ENCODE peak calls at places on chromosome 16, in four cellular contexts. M, W, P and F are unnamed samples.

GRCh38 chr16:30351586-30352419 is 3.3 kb downstream of the CD2BP2 start:
- DNase-seq in M (peak; percentile 95), W (no peak), P (peak; percentile 93), F (no peak)

GRCh38 chr16:87322360-87322759 is 5.2 kb upstream of the C16orf95 start:
- DNase-seq in M (no peak), W (no peak), P (no peak), F (peak; percentile 25)

GRCh38 chr16:10922328-10923145 is 19.7 kb downstream of the DEXI start:
- DNase-seq in M (peak; percentile 53), W (no peak), P (peak; percentile 88), F (no peak)

GRCh38 chr16:31707743-31708335 is 165.8 kb upstream of the ZNF267 start:
- DNase-seq in M (no peak), W (no peak), P (no peak), F (no peak)

GRCh38 chr16:2284001-2284770 is 16.3 kb upstream of the RNPS1 start:
- DNase-seq in M (no peak), W (no peak), P (no peak), F (no peak)

GRCh38 chr16:75254359-75254837 is 3.0 kb upstream of the BCAR1 start:
- DNase-seq in M (no peak), W (peak; percentile 91), P (peak; percentile 85), F (no peak)

GRCh38 chr16:75486014-75486404 is 9.2 kb downstream of the CHST6 start:
- DNase-seq in M (no peak), W (no peak), P (no peak), F (no peak)

GRCh38 chr16:4344659-4345438 is 6.3 kb downstream of the PAM16 start:
- DNase-seq in M (peak; percentile 50), W (no peak), P (no peak), F (no peak)

GRCh38 chr16:90032664-90033346 is 13.5 kb upstream of the DBNDD1 start:
- DNase-seq in M (no peak), W (no peak), P (no peak), F (no peak)

GRCh38 chr16:76360384-76360783 is 83.2 kb downstream of the CNTNAP4 start:
- DNase-seq in M (no peak), W (no peak), P (no peak), F (no peak)

GRCh38 chr16:86604436-86605220 is 26.3 kb downstream of the FOXL1 start:
- DNase-seq in M (no peak), W (no peak), P (peak; percentile 34), F (no peak)

GRCh38 chr16:20866161-20866772 is 33.9 kb downstream of the DCUN1D3 start:
- DNase-seq in M (peak; percentile 39), W (peak; percentile 76), P (peak; percentile 82), F (peak; percentile 52)

GRCh38 chr16:67014641-67015315 is 14.2 kb upstream of the CBFB start:
- DNase-seq in M (no peak), W (no peak), P (peak; percentile 63), F (no peak)

GRCh38 chr16:66030036-66030435 is 336.5 kb upstream of the CDH5 start:
- DNase-seq in M (no peak), W (no peak), P (no peak), F (no peak)

GRCh38 chr16:69566437-69567030 is 768 bp downstream of the NFAT5 start:
- DNase-seq in M (peak; percentile 54), W (peak; percentile 49), P (peak; percentile 84), F (no peak)

GRCh38 chr16:85625053-85625452 is 11.9 kb downstream of the GSE1 start:
- DNase-seq in M (no peak), W (no peak), P (no peak), F (peak; percentile 79)

GRCh38 chr16:69479806-69480205 is 55.4 kb downstream of the CYB5B start:
- DNase-seq in M (no peak), W (no peak), P (no peak), F (no peak)

GRCh38 chr16:3945751-3946603 is 65.5 kb upstream of the CREBBP start:
- DNase-seq in M (peak; percentile 47), W (peak; percentile 60), P (no peak), F (no peak)

GRCh38 chr16:28292731-28293588 is 635 bp downstream of the SBK1 start:
- DNase-seq in M (peak; percentile 63), W (no peak), P (no peak), F (peak; percentile 70)

GRCh38 chr16:57562066-57562465 is 19.6 kb downstream of the ADGRG5 start:
- DNase-seq in M (no peak), W (no peak), P (no peak), F (no peak)

GRCh38 chr16:20396846-20397467 is 7.6 kb downstream of the PDILT start:
- DNase-seq in M (no peak), W (no peak), P (no peak), F (no peak)

GRCh38 chr16:75238132-75238852 is 13.1 kb downstream of the BCAR1 start:
- DNase-seq in M (peak; percentile 67), W (no peak), P (peak; percentile 96), F (no peak)

GRCh38 chr16:63613701-63614100 is 1508.2 kb downstream of the CDH11 start:
- DNase-seq in M (no peak), W (peak; percentile 41), P (no peak), F (no peak)

GRCh38 chr16:19356024-19356952 is 61.4 kb upstream of the TMC5 start:
- DNase-seq in M (no peak), W (no peak), P (no peak), F (no peak)

GRCh38 chr16:23504453-23505179 is 5.7 kb downstream of the GGA2 start:
- DNase-seq in M (peak; percentile 38), W (peak; percentile 59), P (peak; percentile 82), F (peak; percentile 37)

GRCh38 chr16:75027520-75028300 is 28.9 kb downstream of the ZNRF1 start:
- DNase-seq in M (no peak), W (no peak), P (no peak), F (no peak)

GRCh38 chr16:11056090-11056988 is 112.0 kb downstream of the CLEC16A start:
- DNase-seq in M (no peak), W (no peak), P (no peak), F (no peak)

GRCh38 chr16:70712942-70713341 is 27.1 kb upstream of the MTSS2 start:
- DNase-seq in M (no peak), W (no peak), P (no peak), F (no peak)

GRCh38 chr16:58036943-58037342 is 11.4 kb downstream of the MMP15 start:
- DNase-seq in M (no peak), W (no peak), P (no peak), F (no peak)

GRCh38 chr16:21611546-21612384 is 12.4 kb downstream of the METTL9 start:
- DNase-seq in M (no peak), W (no peak), P (no peak), F (no peak)

DNA sequence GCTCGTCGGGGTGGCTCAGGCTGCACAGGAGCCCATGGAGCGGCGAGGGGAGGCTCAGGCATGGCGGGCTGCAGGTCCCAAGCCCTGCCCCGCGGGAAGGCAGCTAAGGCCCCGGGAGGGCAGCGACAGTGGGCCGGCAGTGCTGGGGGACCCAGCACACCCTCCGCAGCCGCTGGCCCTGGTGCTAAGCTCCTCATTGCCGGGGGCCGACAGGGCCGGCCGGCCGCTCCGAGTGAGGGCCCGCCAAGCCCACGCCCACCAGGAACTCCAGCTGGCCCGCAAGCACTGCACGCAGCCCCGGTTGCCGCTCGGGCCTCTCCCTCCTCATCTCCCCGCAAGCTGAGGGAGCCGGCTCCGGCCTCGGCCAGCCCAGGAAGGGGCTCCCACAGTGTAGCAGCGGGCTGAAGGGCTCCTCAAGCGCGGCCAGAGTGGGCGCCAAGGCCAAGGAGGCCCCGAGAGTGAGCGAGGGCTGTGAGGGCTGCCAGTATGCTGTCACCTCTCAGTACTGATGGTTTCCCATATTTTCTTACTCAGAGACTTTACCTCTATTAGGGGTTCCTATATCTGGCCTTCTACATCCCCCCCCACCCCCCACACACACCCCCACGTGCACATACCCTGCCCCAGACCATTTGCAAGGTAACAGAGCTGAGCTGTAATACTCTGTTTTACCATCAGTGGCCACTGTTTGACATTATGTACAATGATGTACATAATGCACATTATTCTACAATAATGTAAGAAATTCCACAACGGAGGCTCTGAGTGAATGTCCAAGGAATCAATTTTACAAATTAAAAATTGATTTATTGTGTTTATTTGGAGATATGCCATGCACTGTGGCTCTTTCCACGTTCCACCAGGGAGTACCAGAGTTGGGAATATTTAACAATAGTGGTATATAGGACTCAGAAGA is 3.7 kb upstream of the VAT1L start:
- DNase-seq in M (no peak), W (no peak), P (no peak), F (no peak)
- TF ChIP-seq CTCF in M (no peak), W (no peak), P (peak; percentile 9), F (peak; percentile 37)

GRCh38 chr16:72195609-72196008 is 23.7 kb upstream of the PMFBP1 start:
- DNase-seq in M (no peak), W (no peak), P (no peak), F (peak; percentile 70)
- TF ChIP-seq CTCF in M (no peak), W (no peak), P (no peak), F (no peak)

DNA sequence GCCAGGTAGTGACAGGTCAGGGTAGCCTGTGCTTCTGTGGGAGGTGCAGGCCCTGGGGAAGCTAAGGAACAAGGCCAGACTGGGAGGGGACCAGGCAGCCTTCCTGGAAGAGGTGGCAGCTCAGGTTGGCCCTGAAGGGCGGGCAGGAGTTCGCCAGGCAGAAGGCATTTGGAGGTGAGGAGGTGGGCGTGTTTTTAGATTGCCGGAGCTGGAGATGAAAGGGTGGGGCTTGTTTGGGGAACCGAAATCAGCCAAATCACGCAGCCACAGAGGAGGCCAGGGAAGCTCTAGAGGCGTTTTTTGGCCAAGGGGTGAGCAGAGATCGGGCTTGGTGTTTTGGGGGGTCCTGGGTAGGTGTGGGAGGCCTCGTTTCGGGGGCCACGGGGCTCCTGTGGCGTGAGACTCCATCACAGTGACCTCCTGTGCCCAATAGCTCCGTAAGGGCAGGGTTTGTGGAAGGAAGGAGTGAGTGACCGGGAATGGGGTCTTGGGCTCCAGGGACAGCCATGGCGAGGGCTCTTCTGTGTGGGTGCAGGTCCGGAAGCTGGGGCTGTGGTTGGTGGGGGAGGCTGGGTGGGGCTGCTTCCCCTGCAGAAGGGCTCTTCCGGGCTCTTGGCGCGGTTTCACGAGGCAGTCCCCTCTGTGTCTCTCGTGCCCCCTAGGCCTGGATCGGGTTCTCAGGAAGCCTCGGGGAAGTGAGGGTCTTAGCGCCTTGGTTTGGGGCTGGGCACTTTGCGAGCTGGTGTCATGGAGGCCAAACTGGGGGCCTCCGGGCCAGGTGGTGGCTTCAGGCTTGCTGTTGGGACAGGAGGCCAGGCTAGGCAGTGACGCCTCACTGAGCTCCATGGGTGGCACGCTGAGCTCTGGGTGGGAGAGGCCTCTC is 7.8 kb downstream of the ADCY7 start:
- DNase-seq in M (no peak), W (no peak), P (peak; percentile 66), F (no peak)
- TF ChIP-seq CTCF in M (no peak), W (no peak), P (no peak), F (no peak)

GRCh38 chr16:9138021-9138680 is 46.7 kb downstream of the HAPSTR1 start:
- DNase-seq in M (no peak), W (no peak), P (peak; percentile 51), F (no peak)

GRCh38 chr16:9136596-9136995 is 45.2 kb downstream of the HAPSTR1 start:
- DNase-seq in M (no peak), W (no peak), P (peak; percentile 37), F (no peak)

GRCh38 chr16:9134306-9134705 is 42.9 kb downstream of the HAPSTR1 start:
- DNase-seq in M (peak; percentile 1), W (no peak), P (peak; percentile 5), F (no peak)

GRCh38 chr16:9135797-9136196 is 44.4 kb downstream of the HAPSTR1 start:
- DNase-seq in M (peak; percentile 2), W (no peak), P (peak; percentile 44), F (no peak)

DNA sequence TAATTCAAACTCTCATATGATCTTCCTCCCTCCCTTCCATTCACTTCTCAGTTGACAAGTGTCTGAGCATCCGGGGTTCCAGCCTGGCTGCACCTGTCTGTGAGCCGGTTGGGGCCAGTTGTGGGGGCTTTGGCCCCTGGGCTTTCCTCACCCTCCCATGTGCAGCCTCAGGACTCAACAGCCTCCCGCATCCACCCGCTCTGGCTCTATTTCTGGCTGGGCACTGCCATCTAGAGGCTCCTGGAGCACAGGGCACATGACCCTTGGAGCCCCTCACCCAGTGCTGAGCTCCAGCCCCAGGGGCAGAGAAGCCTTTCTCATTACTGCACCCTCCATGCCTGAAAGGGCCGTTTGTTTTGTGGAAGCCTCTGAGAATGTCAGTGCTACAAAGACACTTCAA is 43.3 kb downstream of the HAPSTR1 start:
- DNase-seq in M (peak; percentile 62), W (peak; percentile 69), P (peak; percentile 64), F (peak; percentile 67)
- TF ChIP-seq CTCF in M (no peak), W (peak; percentile 77), P (peak; percentile 42), F (no peak)